ENCODE peak calls at places on chromosomes 13 and 19, in four cellular contexts. K is pancreas, O is adrenal gland, D is left lung. Q is an unnamed sample.

GRCh38 chr19:48308695-48309586 is 16.4 kb upstream of the EMP3 start:
- DNase-seq in D (no peak), O (no peak), K (no peak), Q (peak)

GRCh38 chr13:98025480-98026025 is 72.1 kb downstream of the IPO5 start:
- DNase-seq in D (no peak), O (no peak), K (no peak), Q (no peak)

GRCh38 chr13:44312131-44312530 is 61.5 kb upstream of the SERP2 start:
- DNase-seq in D (no peak), O (no peak), K (no peak), Q (no peak)

GRCh38 chr19:28294395-28294794 is 918.6 kb downstream of the UQCRFS1 start:
- DNase-seq in K (no peak), D (no peak), O (no peak), Q (peak)

GRCh38 chr13:50809133-50810090 is 34.1 kb downstream of the DLEU7 start:
- DNase-seq in O (no peak), K (no peak), D (no peak), Q (no peak)

GRCh38 chr19:18098891-18099622 is 1.5 kb downstream of the MAST3 start:
- DNase-seq in K (no peak), O (no peak), D (no peak), Q (no peak)

GRCh38 chr13:111241006-111241755 is 79.3 kb upstream of the TEX29 start:
- DNase-seq in O (no peak), K (no peak), D (no peak), Q (no peak)

GRCh38 chr13:114202581-114202980 is 23.5 kb downstream of the CFAP97D2 start:
- DNase-seq in D (no peak), K (no peak), O (no peak), Q (no peak)

GRCh38 chr19:2543463-2544442 is 67.8 kb downstream of the GADD45B start:
- DNase-seq in K (peak), O (peak), D (peak), Q (peak)

GRCh38 chr13:113022391-113023216 is 53.6 kb downstream of the MCF2L start:
- DNase-seq in O (no peak), D (no peak), K (no peak), Q (peak)

GRCh38 chr13:110913322-110913721 is 1.5 kb downstream of the ANKRD10 start:
- DNase-seq in O (no peak), D (no peak), K (no peak), Q (no peak)

GRCh38 chr13:23427342-23428182 is 5.9 kb downstream of the SACS start:
- DNase-seq in O (no peak), D (no peak), K (peak), Q (peak)

GRCh38 chr13:79659161-79659560 is 178.2 kb downstream of the NDFIP2 start:
- DNase-seq in K (no peak), D (no peak), O (no peak), Q (peak)

GRCh38 chr19:16886305-16886880 is 2.4 kb upstream of the F2RL3 start:
- DNase-seq in D (peak), K (no peak), O (peak), Q (peak)

GRCh38 chr19:45251452-45252354 is 632 bp downstream of the MARK4 start:
- DNase-seq in K (no peak), O (no peak), D (no peak), Q (peak)

GRCh38 chr13:34340534-34340933 is 522.6 kb downstream of the RFC3 start:
- DNase-seq in O (peak), D (no peak), K (no peak), Q (no peak)

GRCh38 chr19:54521022-54521859 is 18.6 kb downstream of the LAIR2 start:
- DNase-seq in O (no peak), D (no peak), K (no peak), Q (peak)

GRCh38 chr19:33631628-33631995 is 9.9 kb downstream of the CHST8 start:
- DNase-seq in O (no peak), K (no peak), D (no peak), Q (no peak)

GRCh38 chr19:873084-874019 is 13.9 kb downstream of the CFD start:
- DNase-seq in O (no peak), D (no peak), K (no peak), Q (peak)

GRCh38 chr19:35128398-35129057 is 6.3 kb downstream of the LGI4 start:
- DNase-seq in K (no peak), D (no peak), O (no peak), Q (no peak)

GRCh38 chr19:42150353-42150752 is 18.1 kb upstream of the POU2F2 start:
- DNase-seq in D (no peak), K (peak), O (no peak), Q (no peak)

GRCh38 chr13:25980255-25980654 is 71.6 kb downstream of the SHISA2 start:
- DNase-seq in O (no peak), K (no peak), D (no peak), Q (no peak)

GRCh38 chr19:39296055-39296645 is at the start of gene IFNL1:
- DNase-seq in O (no peak), K (no peak), D (no peak), Q (no peak)

GRCh38 chr13:110371550-110372465 is 64.7 kb downstream of the COL4A2 start:
- DNase-seq in K (no peak), D (no peak), O (no peak), Q (peak)

GRCh38 chr13:40352807-40353562 is 313.5 kb downstream of the FOXO1 start:
- DNase-seq in O (peak), D (no peak), K (no peak), Q (no peak)

GRCh38 chr19:1102407-1103106 is 1.2 kb upstream of the GPX4 start:
- DNase-seq in D (peak), O (peak), K (peak), Q (peak)

GRCh38 chr19:16382775-16383543 is 58.3 kb downstream of the KLF2 start:
- DNase-seq in D (peak), O (peak), K (peak), Q (peak)

GRCh38 chr13:113813749-113814434 is 50.0 kb downstream of the GAS6 start:
- DNase-seq in O (no peak), K (no peak), D (peak), Q (peak)

GRCh38 chr13:25699056-25699455 is 327.3 kb downstream of the ATP8A2 start:
- DNase-seq in K (no peak), D (no peak), O (peak), Q (no peak)

GRCh38 chr19:54903303-54903702 is 2.6 kb upstream of the NCR1 start:
- DNase-seq in O (no peak), D (no peak), K (no peak), Q (no peak)

GRCh38 chr13:53782400-53783030 is 753.9 kb downstream of the OLFM4 start:
- DNase-seq in K (peak), D (no peak), O (peak), Q (peak)

GRCh38 chr13:27035892-27036235 is 135.7 kb downstream of the USP12 start:
- DNase-seq in O (no peak), D (no peak), K (no peak), Q (peak)

GRCh38 chr19:1324792-1325567 is 39.3 kb downstream of the EFNA2 start:
- DNase-seq in D (peak), O (peak), K (peak), Q (peak)

GRCh38 chr13:46071590-46072249 is 19.2 kb upstream of the ZC3H13 start:
- DNase-seq in O (no peak), K (no peak), D (no peak), Q (no peak)

GRCh38 chr13:41311607-41312500 is 787 bp downstream of the NAA16 start:
- DNase-seq in D (peak), K (peak), O (peak), Q (peak)

GRCh38 chr19:44908074-44908835 is 2.7 kb downstream of the APOE start:
- DNase-seq in D (no peak), K (no peak), O (peak), Q (no peak)

GRCh38 chr19:42422576-42423461 is 4.4 kb downstream of the LIPE start:
- DNase-seq in O (peak), D (no peak), K (no peak), Q (peak)

GRCh38 chr13:100208596-100208995 is 119.7 kb downstream of the PCCA start:
- DNase-seq in D (no peak), K (no peak), O (no peak), Q (no peak)

Q was measured in lung microvascular endothelial cell.